ENCODE peak calls at places on chromosome 2, in five cellular contexts. One of them, this sample, is unnamed.

GRCh38 chr2:103172821-103173220 is 411.0 kb downstream of the TMEM182 start:
- DNase-seq in mucosa of gallbladder: no peak
- DNase-seq in SJSA1: no peak
- DNase-seq in activated T-cell treated with anti-CD3 and anti-CD28 coated beads, Interleukin-2, amount 50 U/mL, for 24 hours: no peak
- DNase-seq in HuH-7.5: no peak
- DNase-seq in this sample: no peak

GRCh38 chr2:155266579-155266978 is 568.1 kb downstream of the KCNJ3 start:
- DNase-seq in mucosa of gallbladder: no peak
- DNase-seq in SJSA1: no peak
- DNase-seq in activated T-cell treated with anti-CD3 and anti-CD28 coated beads, Interleukin-2, amount 50 U/mL, for 24 hours: no peak
- DNase-seq in HuH-7.5: no peak
- DNase-seq in this sample: no peak

GRCh38 chr2:101580528-101580927 is 105.6 kb upstream of the RFX8 start:
- DNase-seq in mucosa of gallbladder: no peak
- DNase-seq in SJSA1: no peak
- DNase-seq in activated T-cell treated with anti-CD3 and anti-CD28 coated beads, Interleukin-2, amount 50 U/mL, for 24 hours: no peak
- DNase-seq in HuH-7.5: no peak
- DNase-seq in this sample: no peak

GRCh38 chr2:58709274-58709673 is 468.1 kb upstream of the FANCL start:
- DNase-seq in mucosa of gallbladder: no peak
- DNase-seq in SJSA1: no peak
- DNase-seq in activated T-cell treated with anti-CD3 and anti-CD28 coated beads, Interleukin-2, amount 50 U/mL, for 24 hours: no peak
- DNase-seq in HuH-7.5: no peak
- DNase-seq in this sample: no peak

GRCh38 chr2:118846667-118847446 is 591 bp downstream of the EN1 start:
- DNase-seq in mucosa of gallbladder: no peak
- DNase-seq in SJSA1: peak
- DNase-seq in activated T-cell treated with anti-CD3 and anti-CD28 coated beads, Interleukin-2, amount 50 U/mL, for 24 hours: no peak
- DNase-seq in HuH-7.5: peak
- DNase-seq in this sample: peak

GRCh38 chr2:151258121-151258520 is 3.5 kb downstream of the RBM43 start:
- DNase-seq in mucosa of gallbladder: no peak
- DNase-seq in SJSA1: no peak
- DNase-seq in activated T-cell treated with anti-CD3 and anti-CD28 coated beads, Interleukin-2, amount 50 U/mL, for 24 hours: no peak
- DNase-seq in HuH-7.5: no peak
- DNase-seq in this sample: no peak

GRCh38 chr2:88600038-88600465 is 27.2 kb downstream of the EIF2AK3 start:
- DNase-seq in mucosa of gallbladder: peak
- DNase-seq in SJSA1: peak
- DNase-seq in activated T-cell treated with anti-CD3 and anti-CD28 coated beads, Interleukin-2, amount 50 U/mL, for 24 hours: no peak
- DNase-seq in HuH-7.5: peak
- DNase-seq in this sample: no peak

GRCh38 chr2:235860111-235860510 is 308.1 kb downstream of the GBX2 start:
- DNase-seq in mucosa of gallbladder: no peak
- DNase-seq in SJSA1: no peak
- DNase-seq in activated T-cell treated with anti-CD3 and anti-CD28 coated beads, Interleukin-2, amount 50 U/mL, for 24 hours: no peak
- DNase-seq in HuH-7.5: no peak
- DNase-seq in this sample: no peak

GRCh38 chr2:69685321-69686048 is 41.9 kb upstream of the AAK1 start:
- DNase-seq in mucosa of gallbladder: no peak
- DNase-seq in SJSA1: no peak
- DNase-seq in activated T-cell treated with anti-CD3 and anti-CD28 coated beads, Interleukin-2, amount 50 U/mL, for 24 hours: no peak
- DNase-seq in HuH-7.5: no peak
- DNase-seq in this sample: no peak

GRCh38 chr2:181318504-181319280 is 138.5 kb upstream of the ITGA4 start:
- DNase-seq in mucosa of gallbladder: no peak
- DNase-seq in SJSA1: no peak
- DNase-seq in activated T-cell treated with anti-CD3 and anti-CD28 coated beads, Interleukin-2, amount 50 U/mL, for 24 hours: no peak
- DNase-seq in HuH-7.5: no peak
- DNase-seq in this sample: no peak

GRCh38 chr2:9763356-9764152 is 79.7 kb upstream of the TAF1B start:
- DNase-seq in mucosa of gallbladder: no peak
- DNase-seq in SJSA1: no peak
- DNase-seq in activated T-cell treated with anti-CD3 and anti-CD28 coated beads, Interleukin-2, amount 50 U/mL, for 24 hours: no peak
- DNase-seq in HuH-7.5: no peak
- DNase-seq in this sample: no peak

GRCh38 chr2:47309952-47310800 is 92.8 kb upstream of the MSH2 start:
- DNase-seq in mucosa of gallbladder: no peak
- DNase-seq in SJSA1: no peak
- DNase-seq in activated T-cell treated with anti-CD3 and anti-CD28 coated beads, Interleukin-2, amount 50 U/mL, for 24 hours: no peak
- DNase-seq in HuH-7.5: no peak
- DNase-seq in this sample: no peak

GRCh38 chr2:72254831-72255447 is 107.3 kb upstream of the CYP26B1 start:
- DNase-seq in mucosa of gallbladder: no peak
- DNase-seq in SJSA1: no peak
- DNase-seq in activated T-cell treated with anti-CD3 and anti-CD28 coated beads, Interleukin-2, amount 50 U/mL, for 24 hours: no peak
- DNase-seq in HuH-7.5: no peak
- DNase-seq in this sample: no peak

GRCh38 chr2:109523536-109524361 is 90.0 kb downstream of the SEPTIN10 start:
- DNase-seq in mucosa of gallbladder: no peak
- DNase-seq in SJSA1: no peak
- DNase-seq in activated T-cell treated with anti-CD3 and anti-CD28 coated beads, Interleukin-2, amount 50 U/mL, for 24 hours: no peak
- DNase-seq in HuH-7.5: peak
- DNase-seq in this sample: peak

GRCh38 chr2:24820598-24821432 is 27.6 kb downstream of the CENPO start:
- DNase-seq in mucosa of gallbladder: no peak
- DNase-seq in SJSA1: no peak
- DNase-seq in activated T-cell treated with anti-CD3 and anti-CD28 coated beads, Interleukin-2, amount 50 U/mL, for 24 hours: no peak
- DNase-seq in HuH-7.5: no peak
- DNase-seq in this sample: no peak

GRCh38 chr2:15579641-15580040 is 12.0 kb upstream of the DDX1 start:
- DNase-seq in mucosa of gallbladder: no peak
- DNase-seq in SJSA1: no peak
- DNase-seq in activated T-cell treated with anti-CD3 and anti-CD28 coated beads, Interleukin-2, amount 50 U/mL, for 24 hours: no peak
- DNase-seq in HuH-7.5: no peak
- DNase-seq in this sample: no peak

GRCh38 chr2:11559786-11560155 is 25.9 kb downstream of the GREB1 start:
- DNase-seq in mucosa of gallbladder: no peak
- DNase-seq in SJSA1: no peak
- DNase-seq in activated T-cell treated with anti-CD3 and anti-CD28 coated beads, Interleukin-2, amount 50 U/mL, for 24 hours: no peak
- DNase-seq in HuH-7.5: no peak
- DNase-seq in this sample: no peak

GRCh38 chr2:128638741-128639477 is 320.2 kb upstream of the HS6ST1 start:
- DNase-seq in mucosa of gallbladder: no peak
- DNase-seq in SJSA1: peak
- DNase-seq in activated T-cell treated with anti-CD3 and anti-CD28 coated beads, Interleukin-2, amount 50 U/mL, for 24 hours: no peak
- DNase-seq in HuH-7.5: no peak
- DNase-seq in this sample: no peak

GRCh38 chr2:168757223-168757622 is 45.2 kb upstream of the NOSTRIN start:
- DNase-seq in mucosa of gallbladder: no peak
- DNase-seq in SJSA1: no peak
- DNase-seq in activated T-cell treated with anti-CD3 and anti-CD28 coated beads, Interleukin-2, amount 50 U/mL, for 24 hours: no peak
- DNase-seq in HuH-7.5: no peak
- DNase-seq in this sample: no peak

GRCh38 chr2:98514879-98515570 is 70.4 kb downstream of the INPP4A start:
- DNase-seq in mucosa of gallbladder: no peak
- DNase-seq in SJSA1: peak
- DNase-seq in activated T-cell treated with anti-CD3 and anti-CD28 coated beads, Interleukin-2, amount 50 U/mL, for 24 hours: no peak
- DNase-seq in HuH-7.5: no peak
- DNase-seq in this sample: no peak

GRCh38 chr2:232338759-232339106 is 39.8 kb upstream of the ALPP start:
- DNase-seq in mucosa of gallbladder: no peak
- DNase-seq in SJSA1: no peak
- DNase-seq in activated T-cell treated with anti-CD3 and anti-CD28 coated beads, Interleukin-2, amount 50 U/mL, for 24 hours: peak
- DNase-seq in HuH-7.5: no peak
- DNase-seq in this sample: peak

GRCh38 chr2:10164611-10165010 is 42.1 kb downstream of the RRM2 start:
- DNase-seq in mucosa of gallbladder: no peak
- DNase-seq in SJSA1: no peak
- DNase-seq in activated T-cell treated with anti-CD3 and anti-CD28 coated beads, Interleukin-2, amount 50 U/mL, for 24 hours: no peak
- DNase-seq in HuH-7.5: no peak
- DNase-seq in this sample: no peak

GRCh38 chr2:44016282-44016681 is 20.5 kb upstream of the LRPPRC start:
- DNase-seq in mucosa of gallbladder: peak
- DNase-seq in SJSA1: peak
- DNase-seq in activated T-cell treated with anti-CD3 and anti-CD28 coated beads, Interleukin-2, amount 50 U/mL, for 24 hours: peak
- DNase-seq in HuH-7.5: no peak
- DNase-seq in this sample: peak

GRCh38 chr2:109727929-109728447 is 66.1 kb upstream of the RGPD5 start:
- DNase-seq in mucosa of gallbladder: no peak
- DNase-seq in SJSA1: no peak
- DNase-seq in activated T-cell treated with anti-CD3 and anti-CD28 coated beads, Interleukin-2, amount 50 U/mL, for 24 hours: no peak
- DNase-seq in HuH-7.5: no peak
- DNase-seq in this sample: no peak

GRCh38 chr2:213119061-213119809 is 32.2 kb downstream of the IKZF2 start:
- DNase-seq in mucosa of gallbladder: no peak
- DNase-seq in SJSA1: peak
- DNase-seq in activated T-cell treated with anti-CD3 and anti-CD28 coated beads, Interleukin-2, amount 50 U/mL, for 24 hours: no peak
- DNase-seq in HuH-7.5: no peak
- DNase-seq in this sample: no peak

GRCh38 chr2:127626175-127626574 is 19.8 kb upstream of the GPR17 start:
- DNase-seq in mucosa of gallbladder: no peak
- DNase-seq in SJSA1: no peak
- DNase-seq in activated T-cell treated with anti-CD3 and anti-CD28 coated beads, Interleukin-2, amount 50 U/mL, for 24 hours: peak
- DNase-seq in HuH-7.5: no peak
- DNase-seq in this sample: no peak

GRCh38 chr2:242085941-242086621 is 216.6 kb downstream of the RTP5 start:
- DNase-seq in mucosa of gallbladder: no peak
- DNase-seq in SJSA1: peak
- DNase-seq in activated T-cell treated with anti-CD3 and anti-CD28 coated beads, Interleukin-2, amount 50 U/mL, for 24 hours: no peak
- DNase-seq in HuH-7.5: no peak
- DNase-seq in this sample: no peak

GRCh38 chr2:229118336-229118735 is 152.8 kb downstream of the PID1 start:
- DNase-seq in mucosa of gallbladder: no peak
- DNase-seq in SJSA1: no peak
- DNase-seq in activated T-cell treated with anti-CD3 and anti-CD28 coated beads, Interleukin-2, amount 50 U/mL, for 24 hours: no peak
- DNase-seq in HuH-7.5: no peak
- DNase-seq in this sample: no peak

GRCh38 chr2:198763793-198764192 is 693.9 kb downstream of the SATB2 start:
- DNase-seq in mucosa of gallbladder: no peak
- DNase-seq in SJSA1: no peak
- DNase-seq in activated T-cell treated with anti-CD3 and anti-CD28 coated beads, Interleukin-2, amount 50 U/mL, for 24 hours: no peak
- DNase-seq in HuH-7.5: no peak
- DNase-seq in this sample: no peak

GRCh38 chr2:119721462-119721861 is 38.3 kb upstream of the PTPN4 start:
- DNase-seq in mucosa of gallbladder: no peak
- DNase-seq in SJSA1: no peak
- DNase-seq in activated T-cell treated with anti-CD3 and anti-CD28 coated beads, Interleukin-2, amount 50 U/mL, for 24 hours: no peak
- DNase-seq in HuH-7.5: no peak
- DNase-seq in this sample: no peak

GRCh38 chr2:3492951-3493609 is 26.3 kb downstream of the ADI1 start:
- DNase-seq in mucosa of gallbladder: no peak
- DNase-seq in SJSA1: no peak
- DNase-seq in activated T-cell treated with anti-CD3 and anti-CD28 coated beads, Interleukin-2, amount 50 U/mL, for 24 hours: no peak
- DNase-seq in HuH-7.5: no peak
- DNase-seq in this sample: no peak

GRCh38 chr2:240993446-240994160 is 4.8 kb upstream of the SNED1 start:
- DNase-seq in mucosa of gallbladder: no peak
- DNase-seq in SJSA1: no peak
- DNase-seq in activated T-cell treated with anti-CD3 and anti-CD28 coated beads, Interleukin-2, amount 50 U/mL, for 24 hours: peak
- DNase-seq in HuH-7.5: no peak
- DNase-seq in this sample: no peak

This sample was measured in activated naive CD8-positive, alpha-beta T cell treated with anti-CD3 and anti-CD28 coated beads, Interleukin-2, amount 10 ng/mL, durations not matched to agents 7 days and 5 days.